ENCODE peak calls at places on chromosomes 7 and 10, in seven cellular contexts. T, P, R, Y, X, A and N are unnamed samples.

GRCh38 chr7:29557954-29558353 is 5.7 kb upstream of the PRR15 start:
- DNase-seq in T (no peak), P (no peak), R (no peak), Y (no peak), X (no peak), A (peak), N (no peak)

GRCh38 chr10:58701398-58702135 is 188.9 kb downstream of the BICC1 start:
- DNase-seq in T (no peak), P (no peak), R (no peak), Y (no peak), X (peak), A (no peak), N (no peak)

GRCh38 chr7:7956531-7957221 is 11.9 kb upstream of the GLCCI1 start:
- DNase-seq in T (no peak), P (no peak), R (no peak), Y (no peak), X (peak), A (no peak), N (peak)

GRCh38 chr7:136163333-136163732 is 186.2 kb upstream of the MTPN start:
- DNase-seq in T (no peak), P (no peak), R (no peak), Y (no peak), X (no peak), A (no peak), N (no peak)

GRCh38 chr10:76352300-76352699 is 920.9 kb downstream of the LRMDA start:
- DNase-seq in T (no peak), P (no peak), R (no peak), Y (no peak), X (peak), A (no peak), N (no peak)

GRCh38 chr7:25557379-25557916 is 329.2 kb upstream of the NPVF start:
- DNase-seq in T (no peak), P (no peak), R (no peak), Y (no peak), X (no peak), A (no peak), N (no peak)

GRCh38 chr7:23470290-23471089 is at the start of gene IGF2BP3:
- DNase-seq in T (no peak), P (peak), R (no peak), Y (peak), X (peak), A (peak), N (peak)

GRCh38 chr7:155371884-155372781 is 74.5 kb downstream of the INSIG1 start:
- DNase-seq in T (no peak), P (no peak), R (peak), Y (no peak), X (no peak), A (peak), N (no peak)

GRCh38 chr10:43785252-43785651 is 136.6 kb upstream of the ZNF32 start:
- DNase-seq in T (no peak), P (no peak), R (no peak), Y (no peak), X (no peak), A (peak), N (no peak)

GRCh38 chr7:75842836-75843446 is 29.3 kb upstream of the CCL24 start:
- DNase-seq in T (no peak), P (peak), R (peak), Y (no peak), X (peak), A (no peak), N (no peak)

GRCh38 chr7:76008156-76008687 is 13.8 kb upstream of the TMEM120A start:
- DNase-seq in T (no peak), P (no peak), R (no peak), Y (no peak), X (no peak), A (peak), N (no peak)

GRCh38 chr10:77125231-77125630 is 512.4 kb downstream of the KCNMA1 start:
- DNase-seq in T (no peak), P (no peak), R (no peak), Y (no peak), X (no peak), A (no peak), N (no peak)

GRCh38 chr10:122089343-122090015 is 100.5 kb downstream of the TACC2 start:
- DNase-seq in T (no peak), P (no peak), R (no peak), Y (no peak), X (no peak), A (no peak), N (no peak)

GRCh38 chr7:46229409-46229808 is 308.3 kb upstream of the IGFBP3 start:
- DNase-seq in T (no peak), P (peak), R (no peak), Y (no peak), X (peak), A (no peak), N (no peak)

GRCh38 chr7:2729893-2730716 is 42.1 kb downstream of the AMZ1 start:
- DNase-seq in T (no peak), P (no peak), R (no peak), Y (no peak), X (peak), A (peak), N (no peak)

GRCh38 chr10:11595395-11595692 is 16.1 kb downstream of the USP6NL start:
- DNase-seq in T (no peak), P (no peak), R (no peak), Y (no peak), X (peak), A (no peak), N (no peak)

GRCh38 chr7:156438011-156438410 is 202.6 kb upstream of the RNF32 start:
- DNase-seq in T (no peak), P (no peak), R (no peak), Y (no peak), X (no peak), A (no peak), N (no peak)

GRCh38 chr10:70555371-70555770 is 47.2 kb downstream of the PRF1 start:
- DNase-seq in T (peak), P (no peak), R (no peak), Y (no peak), X (no peak), A (peak), N (no peak)